ENCODE peak calls at places on chromosomes 13 and 19, in seven cellular contexts. E, V, D, P, X, J and Y are unnamed samples.

GRCh38 chr19:3053780-3054179 is 8.5 kb downstream of the TLE5 start:
- DNase-seq in P (no peak), V (no peak), E (no peak), D (no peak), J (no peak), X (no peak), Y (no peak)

GRCh38 chr19:46065486-46065885 is 24.7 kb upstream of the IGFL4 start:
- DNase-seq in E (no peak), J (no peak), V (no peak), D (no peak), X (no peak), P (peak; percentile 40), Y (peak; percentile 34)

GRCh38 chr19:2790557-2791271 is 5.4 kb downstream of the THOP1 start:
- DNase-seq in X (no peak), P (no peak), E (no peak), V (no peak), J (no peak), D (no peak), Y (no peak)

GRCh38 chr19:1992759-1993260 is 22.7 kb downstream of the BTBD2 start:
- DNase-seq in E (peak; percentile 40), V (no peak), D (no peak), J (no peak), P (no peak), X (no peak), Y (no peak)

GRCh38 chr19:3712663-3713531 is 4.7 kb downstream of the TJP3 start:
- DNase-seq in X (no peak), D (peak; percentile 56), J (no peak), E (no peak), P (no peak), V (no peak), Y (no peak)

GRCh38 chr13:99265823-99266426 is 7.7 kb upstream of the GPR18 start:
- DNase-seq in V (peak; percentile 64), D (no peak), J (no peak), E (peak; percentile 61), P (peak; percentile 68), X (no peak), Y (peak; percentile 60)

GRCh38 chr19:28023064-28023463 is 1189.9 kb downstream of the UQCRFS1 start:
- DNase-seq in J (no peak), V (no peak), X (no peak), E (no peak), P (peak; percentile 16), D (no peak), Y (peak; percentile 77)

GRCh38 chr13:23322353-23323336 is 110.9 kb downstream of the SACS start:
- DNase-seq in X (peak; percentile 14), P (no peak), V (no peak), E (no peak), D (no peak), J (no peak), Y (peak; percentile 8)

GRCh38 chr13:99356216-99357089 is 49.3 kb upstream of the GPR183 start:
- DNase-seq in V (peak; percentile 94), P (peak; percentile 87), J (peak; percentile 30), D (no peak), E (peak; percentile 38), X (no peak), Y (peak; percentile 76)

GRCh38 chr13:33034061-33034460 is 17.8 kb downstream of the KL start:
- DNase-seq in J (no peak), E (no peak), D (no peak), X (no peak), P (no peak), V (no peak), Y (no peak)

GRCh38 chr19:13211426-13212308 is 61.5 kb downstream of the IER2 start:
- DNase-seq in V (no peak), P (no peak), J (no peak), X (no peak), D (no peak), E (no peak), Y (no peak)

GRCh38 chr19:23709347-23709746 is 22.3 kb upstream of the ZNF675 start:
- DNase-seq in E (no peak), X (no peak), J (no peak), P (no peak), V (no peak), D (no peak), Y (no peak)

GRCh38 chr13:99989376-99990044 is 7.9 kb downstream of the ZIC2 start:
- DNase-seq in P (no peak), D (no peak), J (no peak), X (no peak), E (no peak), V (no peak), Y (no peak)

GRCh38 chr19:37333457-37333856 is 37.4 kb upstream of the ZNF527 start:
- DNase-seq in E (no peak), V (peak; percentile 42), J (no peak), P (peak; percentile 18), X (no peak), D (no peak), Y (no peak)

GRCh38 chr19:52648336-52648990 is 10.3 kb upstream of the ZNF83 start:
- DNase-seq in X (no peak), P (peak; percentile 56), D (no peak), J (no peak), V (no peak), E (no peak), Y (peak; percentile 48)

GRCh38 chr13:53068841-53069520 is 40.4 kb downstream of the OLFM4 start:
- DNase-seq in X (no peak), V (no peak), P (no peak), E (no peak), J (no peak), D (no peak), Y (no peak)

GRCh38 chr19:12703056-12703455 is 6.6 kb upstream of the FBXW9 start:
- DNase-seq in E (peak; percentile 83), D (no peak), P (peak; percentile 53), V (peak; percentile 60), X (no peak), J (no peak), Y (peak; percentile 27)

GRCh38 chr13:43124495-43124894 is 101.1 kb downstream of the DNAJC15 start:
- DNase-seq in P (no peak), X (no peak), D (no peak), V (no peak), E (no peak), J (no peak), Y (no peak)

GRCh38 chr13:73299787-73300186 is 241.0 kb downstream of the KLF5 start:
- DNase-seq in J (no peak), E (no peak), V (no peak), D (no peak), X (no peak), P (peak; percentile 15), Y (peak; percentile 65)

GRCh38 chr13:112447306-112447705 is 71.2 kb downstream of the SPACA7 start:
- DNase-seq in X (no peak), V (no peak), D (no peak), E (no peak), J (no peak), P (no peak), Y (no peak)

GRCh38 chr13:50224534-50224933 is 209.3 kb downstream of the KCNRG start:
- DNase-seq in E (no peak), X (no peak), P (peak; percentile 57), V (no peak), J (no peak), D (no peak), Y (peak; percentile 39)

GRCh38 chr13:110615322-110616102 is at the start of gene NAXD:
- DNase-seq in E (peak; percentile 80), D (peak; percentile 90), P (peak; percentile 97), J (peak; percentile 84), X (peak; percentile 89), V (peak; percentile 94), Y (peak; percentile 97)

DNA sequence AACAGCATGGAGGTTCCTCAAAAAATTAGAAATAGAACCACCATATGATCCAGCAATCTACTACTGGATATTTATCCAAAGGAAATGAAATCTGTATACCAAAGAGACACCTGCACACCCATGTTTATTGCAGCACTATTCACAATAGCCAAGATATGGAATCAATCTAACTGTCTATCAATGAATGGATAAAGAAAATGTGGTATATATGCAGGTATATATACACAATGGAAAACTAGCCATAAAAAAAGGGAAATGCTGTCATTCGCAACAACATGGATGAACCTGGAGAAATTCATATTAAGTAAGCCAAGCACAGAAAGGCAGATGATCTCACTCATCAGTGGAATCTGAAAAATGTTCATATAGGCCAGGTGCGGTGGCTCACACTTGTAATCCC is 2.5 kb downstream of the ZNF780B start:
- DNase-seq in D (no peak), V (no peak), X (no peak), P (no peak), J (no peak), E (no peak), Y (no peak)
- H3K4me3 ChIP-seq in D (no peak overlapping the region), V (no peak overlapping the region), X (no peak overlapping the region), P (no peak overlapping the region), J (no peak overlapping the region), E (no peak overlapping the region), Y (no peak overlapping the region)

GRCh38 chr19:58328999-58329398 is 2.2 kb downstream of the ZSCAN22 start:
- DNase-seq in E (peak; percentile 59), J (no peak), P (no peak), D (no peak), X (no peak), V (no peak), Y (no peak)
- TF ChIP-seq CTCF in E (peak; percentile 75), J (no peak), P (no peak), D (no peak), X (no peak), V (no peak), Y (no peak)

DNA sequence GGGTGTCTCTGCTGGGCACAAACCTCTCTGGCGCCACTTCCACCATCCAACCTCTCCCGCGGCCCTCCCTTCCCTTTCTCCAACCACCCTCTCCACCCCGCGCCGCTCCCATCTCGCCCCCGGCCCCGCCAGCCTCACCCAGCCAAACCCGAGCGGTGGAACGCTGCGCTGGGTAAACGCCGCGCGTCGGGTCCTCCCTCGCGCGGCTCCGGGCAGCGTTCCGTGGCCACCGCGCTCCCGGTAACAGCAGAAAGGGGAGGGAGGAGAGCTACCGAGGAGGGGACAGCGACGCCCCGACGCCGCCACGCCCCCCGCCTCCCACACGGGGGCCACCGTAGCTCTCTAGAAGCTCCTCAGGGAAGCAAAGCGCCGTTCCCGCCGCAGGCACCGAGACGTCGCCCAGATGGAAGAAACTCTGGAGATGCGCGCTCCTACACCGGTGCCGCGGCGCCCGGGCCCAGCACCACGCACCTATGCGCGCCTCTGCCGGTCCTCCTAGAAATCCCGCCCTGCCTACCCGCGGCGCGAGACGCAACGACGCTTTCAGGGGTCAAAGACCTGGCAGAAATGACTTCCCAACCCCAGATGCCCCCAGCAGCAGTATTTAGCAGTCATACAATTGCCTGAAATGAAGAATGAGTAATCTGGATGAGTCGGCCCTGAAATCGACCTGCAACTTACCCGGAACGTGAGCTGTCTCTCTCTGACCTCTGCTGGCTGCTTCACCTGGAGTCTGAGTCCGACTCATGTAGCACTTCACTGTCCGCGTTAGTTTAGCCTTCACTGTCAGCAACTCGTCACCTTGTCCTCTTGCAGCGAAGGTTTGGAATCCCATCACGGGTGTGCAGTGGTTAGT is at the start of gene RUBCNL:
- DNase-seq in E (peak; percentile 81), D (peak; percentile 32), J (no peak), V (no peak), P (no peak), X (no peak), Y (peak; percentile 31)
- H3K4me3 ChIP-seq in E (peak within 1 kb of the TSS; percentile 89), D (peak within 1 kb of the TSS; percentile 33), J (peak within 1 kb of the TSS; percentile 62), V (no peak within 1 kb of the TSS), P (peak within 1 kb of the TSS; percentile 55), X (peak within 1 kb of the TSS; percentile 34), Y (peak within 1 kb of the TSS; percentile 58)

DNA sequence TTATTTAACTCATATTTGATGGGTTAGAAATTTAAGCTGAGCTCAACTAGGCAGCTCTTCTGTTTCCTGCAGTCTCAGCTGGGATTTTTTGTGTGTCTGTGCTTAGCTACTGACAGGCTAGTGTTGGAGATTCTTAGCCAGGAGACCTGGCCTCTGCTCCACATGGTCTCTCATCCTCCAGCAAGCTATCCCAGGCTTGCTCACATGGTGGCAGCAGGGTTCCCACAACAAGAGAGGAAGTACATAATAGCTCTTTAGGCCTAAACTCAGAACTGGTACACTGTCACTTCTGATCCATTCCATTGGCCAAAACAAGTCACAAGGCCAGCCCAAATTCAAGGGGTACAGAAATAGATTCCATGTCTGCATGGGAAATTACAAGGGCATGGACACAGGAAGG is 406.2 kb downstream of the SUCLA2 start:
- DNase-seq in X (no peak), E (peak; percentile 12), J (no peak), P (peak; percentile 25), V (no peak), D (no peak), Y (no peak)
- TF ChIP-seq CTCF in X (no peak), E (peak; percentile 43), J (no peak), P (no peak), V (no peak), D (no peak), Y (no peak)